ENCODE peak calls at places on chromosome 17, in six cellular contexts. W is adrenal gland, H is upper lobe of right lung, X is type B pancreatic cell, Y is B cell, S is cardiac muscle cell. D is an unnamed sample.

GRCh38 chr17:6213859-6214258 is 143.7 kb downstream of the WSCD1 start:
- DNase-seq in W (no peak), H (no peak), X (no peak), Y (no peak), S (no peak), D (no peak)

GRCh38 chr17:82399030-82399429 is 19.1 kb upstream of the HEXD start:
- DNase-seq in W (no peak), H (no peak), X (no peak), Y (no peak), S (peak), D (no peak)

GRCh38 chr17:74945543-74945942 is 9.8 kb downstream of the OTOP3 start:
- DNase-seq in W (no peak), H (no peak), X (no peak), Y (no peak), S (no peak), D (no peak)

GRCh38 chr17:78031435-78031834 is 72.9 kb downstream of the TNRC6C start:
- DNase-seq in W (no peak), H (no peak), X (no peak), Y (no peak), S (no peak), D (no peak)

GRCh38 chr17:11909348-11909747 is 87.9 kb downstream of the ZNF18 start:
- DNase-seq in W (no peak), H (no peak), X (no peak), Y (no peak), S (no peak), D (peak)

GRCh38 chr17:27976331-27976730 is 66.1 kb upstream of the NLK start:
- DNase-seq in W (no peak), H (no peak), X (no peak), Y (no peak), S (no peak), D (no peak)

GRCh38 chr17:44354582-44355309 is 8.9 kb downstream of the FAM171A2 start:
- DNase-seq in W (peak), H (peak), X (no peak), Y (peak), S (peak), D (peak)

GRCh38 chr17:54901230-54901847 is 687 bp downstream of the TOM1L1 start:
- DNase-seq in W (no peak), H (no peak), X (no peak), Y (no peak), S (peak), D (no peak)

GRCh38 chr17:17496189-17497064 is at the start of gene RASD1:
- DNase-seq in W (peak), H (peak), X (peak), Y (peak), S (peak), D (peak)

GRCh38 chr17:55688057-55688456 is 34.6 kb downstream of the TMEM100 start:
- DNase-seq in W (no peak), H (no peak), X (no peak), Y (no peak), S (no peak), D (no peak)

GRCh38 chr17:57563968-57564367 is 181.1 kb downstream of the CCDC182 start:
- DNase-seq in W (peak), H (no peak), X (no peak), Y (no peak), S (no peak), D (no peak)

GRCh38 chr17:41444186-41444585 is 3.4 kb upstream of the KRT38 start:
- DNase-seq in W (no peak), H (no peak), X (no peak), Y (no peak), S (no peak), D (no peak)

GRCh38 chr17:74671031-74671771 is 41.5 kb downstream of the CD300LF start:
- DNase-seq in W (peak), H (peak), X (peak), Y (peak), S (peak), D (peak)

GRCh38 chr17:27952366-27952765 is 59.2 kb upstream of the LYRM9 start:
- DNase-seq in W (peak), H (no peak), X (no peak), Y (no peak), S (no peak), D (no peak)

GRCh38 chr17:32757963-32758362 is 119.0 kb downstream of the MYO1D start:
- DNase-seq in W (no peak), H (no peak), X (no peak), Y (no peak), S (no peak), D (no peak)

DNA sequence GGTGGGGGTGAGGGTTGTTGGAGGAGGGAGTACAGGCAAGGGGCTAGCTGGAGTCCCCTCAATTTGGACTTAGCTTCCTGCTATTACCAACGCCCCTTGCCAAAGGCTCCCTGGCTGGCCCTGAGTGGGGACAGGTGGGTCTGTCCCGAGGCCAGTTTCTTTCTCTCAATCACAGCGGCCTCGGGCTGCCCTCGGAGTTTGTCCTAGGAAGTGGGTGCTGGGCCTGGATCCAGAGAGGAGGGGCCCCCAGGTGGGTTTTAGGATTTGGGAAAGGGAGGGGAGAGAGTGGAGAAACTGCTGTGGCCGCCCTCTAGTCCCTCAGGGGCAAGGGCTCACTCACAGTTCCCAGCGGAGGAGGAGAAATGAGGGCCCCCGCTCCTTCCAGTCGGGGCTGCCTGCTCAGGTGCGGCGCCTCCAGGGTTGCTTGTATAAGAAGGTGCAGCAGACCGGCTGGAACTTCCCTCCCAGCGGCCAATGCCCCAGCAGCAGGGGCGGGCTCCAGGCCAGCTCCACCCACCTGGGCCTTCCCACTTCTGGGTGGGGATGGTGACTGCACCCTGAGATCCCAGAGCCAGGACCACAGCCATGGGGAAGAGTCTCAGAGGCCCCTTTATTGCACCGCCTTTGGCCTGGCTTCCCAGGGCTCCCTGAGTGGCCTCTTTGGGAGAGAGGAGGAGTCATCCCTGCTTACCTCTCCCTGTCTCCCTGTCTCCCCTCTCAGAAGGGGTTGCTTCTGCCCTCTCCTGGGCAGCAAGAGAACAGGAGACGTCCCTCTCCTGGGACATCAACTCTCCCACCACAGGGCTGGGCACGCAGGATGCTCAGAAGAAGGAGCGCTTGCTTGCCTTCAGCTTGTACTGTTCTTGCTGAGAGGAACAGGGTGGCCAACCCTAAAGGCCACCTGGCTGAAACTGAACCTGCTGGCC is 112.0 kb upstream of the SMURF2 start:
- DNase-seq in W (no peak), H (peak), X (no peak), Y (no peak), S (peak), D (peak)
- TF ChIP-seq CTCF in W (no peak), H (peak), X (peak), Y (no peak), S (peak), D (peak)

GRCh38 chr17:45847101-45847500 is 2.4 kb downstream of the SPPL2C start:
- DNase-seq in W (no peak), H (no peak), X (no peak), Y (no peak), S (no peak), D (no peak)
- TF ChIP-seq CTCF in W (no peak), H (no peak), X (no peak), Y (no peak), S (no peak), D (no peak)

GRCh38 chr17:8740486-8740885 is 4.2 kb downstream of the CCDC42 start:
- DNase-seq in W (no peak), H (no peak), X (no peak), Y (peak), S (no peak), D (no peak)
- TF ChIP-seq CTCF in W (no peak), H (no peak), X (no peak), Y (no peak), S (no peak), D (no peak)

GRCh38 chr17:79808763-79809529 is 12.1 kb upstream of the CBX8 start:
- DNase-seq in W (peak), H (no peak), X (no peak), Y (no peak), S (peak), D (no peak)
- TF ChIP-seq CTCF in W (peak), H (peak), X (no peak), Y (no peak), S (no peak), D (peak)

GRCh38 chr17:43213545-43213944 is 1.9 kb downstream of the TMEM106A start:
- DNase-seq in W (no peak), H (no peak), X (no peak), Y (no peak), S (no peak), D (no peak)

GRCh38 chr17:43210576-43210975 is 1.1 kb upstream of the TMEM106A start:
- DNase-seq in W (no peak), H (no peak), X (no peak), Y (no peak), S (no peak), D (no peak)

GRCh38 chr17:43212641-43213490 is 1.2 kb downstream of the TMEM106A start:
- DNase-seq in W (no peak), H (no peak), X (no peak), Y (no peak), S (no peak), D (no peak)

GRCh38 chr17:43211123-43211479 is 574 bp upstream of the TMEM106A start:
- DNase-seq in W (no peak), H (no peak), X (no peak), Y (no peak), S (no peak), D (no peak)

GRCh38 chr17:43211480-43212402 is at the start of gene TMEM106A:
- DNase-seq in W (peak), H (peak), X (no peak), Y (peak), S (peak), D (peak)
- TF ChIP-seq CTCF in W (peak), H (peak), X (peak), Y (peak), S (peak), D (peak)

D was measured in nephron progenitor cell.